ENCODE peak calls at places on chromosome 6, in four cellular contexts. E is HL-60, Z is HCT116, H is GM12892. N is an unnamed sample.

GRCh38 chr6:63543001-63543400 is 29.3 kb upstream of the LOC128125822 start:
- DNase-seq in E (no peak), H (no peak), Z (no peak), N (no peak)

GRCh38 chr6:37155394-37156312 is 14.3 kb upstream of the PIM1 start:
- DNase-seq in H (peak), Z (no peak), E (no peak), N (no peak)

GRCh38 chr6:158506577-158506976 is 53.3 kb upstream of the TMEM181 start:
- DNase-seq in E (no peak), H (no peak), Z (no peak), N (no peak)

GRCh38 chr6:90156861-90157260 is 139.8 kb downstream of the BACH2 start:
- DNase-seq in H (no peak), E (no peak), Z (no peak), N (no peak)

GRCh38 chr6:23600118-23600517 is 525.9 kb upstream of the NRSN1 start:
- DNase-seq in E (no peak), Z (no peak), H (no peak), N (no peak)

GRCh38 chr6:104591573-104592334 is 268.0 kb downstream of the HACE1 start:
- DNase-seq in Z (no peak), E (no peak), H (no peak), N (no peak)

GRCh38 chr6:113558966-113559365 is 298.2 kb upstream of the MARCKS start:
- DNase-seq in E (no peak), H (no peak), Z (no peak), N (no peak)

GRCh38 chr6:167893416-167893815 is 66.7 kb downstream of the AFDN start:
- DNase-seq in E (no peak), H (no peak), Z (peak), N (no peak)

GRCh38 chr6:135231469-135231844 is 50.3 kb downstream of the MYB start:
- DNase-seq in H (no peak), Z (no peak), E (no peak), N (no peak)

GRCh38 chr6:34661379-34661778 is 35.2 kb downstream of the ILRUN start:
- DNase-seq in Z (no peak), E (no peak), H (no peak), N (no peak)

GRCh38 chr6:36968266-36968977 is 13.9 kb downstream of the PI16 start:
- DNase-seq in Z (no peak), E (no peak), H (no peak), N (no peak)

GRCh38 chr6:41715779-41716515 is 19.5 kb downstream of the TFEB start:
- DNase-seq in H (no peak), Z (no peak), E (no peak), N (no peak)

GRCh38 chr6:157108923-157109322 is 214.4 kb downstream of the TMEM242 start:
- DNase-seq in Z (no peak), H (no peak), E (no peak), N (no peak)

GRCh38 chr6:158142789-158143188 is 25.3 kb downstream of the SERAC1 start:
- DNase-seq in Z (no peak), E (no peak), H (no peak), N (no peak)

GRCh38 chr6:41599836-41600445 is 38.3 kb upstream of the MDFI start:
- DNase-seq in H (no peak), E (no peak), Z (no peak), N (no peak)

GRCh38 chr6:166540631-166541331 is 45.7 kb downstream of the RAMACL start:
- DNase-seq in H (peak), E (no peak), Z (no peak), N (no peak)

GRCh38 chr6:55841341-55841740 is 34.0 kb downstream of the BMP5 start:
- DNase-seq in H (no peak), E (no peak), Z (no peak), N (no peak)

GRCh38 chr6:84892666-84893065 is 128.3 kb upstream of the TBX18 start:
- DNase-seq in H (no peak), Z (no peak), E (no peak), N (no peak)

GRCh38 chr6:65004283-65004682 is 702.7 kb downstream of the EYS start:
- DNase-seq in Z (no peak), H (no peak), E (no peak), N (no peak)

GRCh38 chr6:79646006-79646405 is 14.9 kb downstream of the SH3BGRL2 start:
- DNase-seq in H (no peak), Z (no peak), E (no peak), N (no peak)

GRCh38 chr6:2412731-2413130 is 167.3 kb upstream of the GMDS start:
- DNase-seq in Z (no peak), E (no peak), H (no peak), N (no peak)

GRCh38 chr6:114000066-114000465 is 29.1 kb upstream of the HDAC2 start:
- DNase-seq in Z (no peak), H (no peak), E (no peak), N (no peak)

GRCh38 chr6:9178066-9178465 is 742.7 kb upstream of the SLC35B3 start:
- DNase-seq in H (no peak), E (no peak), Z (no peak), N (no peak)

GRCh38 chr6:37665309-37665708 is 32.4 kb downstream of the MDGA1 start:
- DNase-seq in Z (no peak), E (no peak), H (no peak), N (no peak)

GRCh38 chr6:123042412-123042811 is 46.4 kb downstream of the CLVS2 start:
- DNase-seq in E (no peak), H (no peak), Z (no peak), N (no peak)

GRCh38 chr6:142868917-142869316 is 76.1 kb downstream of the HIVEP2 start:
- DNase-seq in H (no peak), E (no peak), Z (no peak), N (no peak)

GRCh38 chr6:138421089-138421488 is 17.1 kb downstream of the HEBP2 start:
- DNase-seq in E (no peak), Z (no peak), H (no peak), N (no peak)

GRCh38 chr6:71045296-71045695 is 88.4 kb upstream of the B3GAT2 start:
- DNase-seq in Z (no peak), H (no peak), E (no peak), N (no peak)

GRCh38 chr6:1712451-1712850 is 102.7 kb downstream of the FOXC1 start:
- DNase-seq in H (no peak), E (no peak), Z (no peak), N (no peak)

GRCh38 chr6:41371992-41372525 is 36.7 kb downstream of the NCR2 start:
- DNase-seq in H (no peak), E (no peak), Z (no peak), N (peak)

GRCh38 chr6:131954099-131954774 is 3.1 kb upstream of the CCN2 start:
- DNase-seq in E (no peak), H (no peak), Z (no peak), N (no peak)

GRCh38 chr6:131955192-131955591 is 4.0 kb upstream of the CCN2 start:
- DNase-seq in H (no peak), E (no peak), Z (no peak), N (no peak)

GRCh38 chr6:131952886-131953509 is 1.8 kb upstream of the CCN2 start:
- DNase-seq in E (no peak), H (no peak), Z (no peak), N (no peak)

GRCh38 chr6:131955876-131956275 is 4.7 kb upstream of the CCN2 start:
- DNase-seq in H (no peak), E (no peak), Z (no peak), N (no peak)

DNA sequence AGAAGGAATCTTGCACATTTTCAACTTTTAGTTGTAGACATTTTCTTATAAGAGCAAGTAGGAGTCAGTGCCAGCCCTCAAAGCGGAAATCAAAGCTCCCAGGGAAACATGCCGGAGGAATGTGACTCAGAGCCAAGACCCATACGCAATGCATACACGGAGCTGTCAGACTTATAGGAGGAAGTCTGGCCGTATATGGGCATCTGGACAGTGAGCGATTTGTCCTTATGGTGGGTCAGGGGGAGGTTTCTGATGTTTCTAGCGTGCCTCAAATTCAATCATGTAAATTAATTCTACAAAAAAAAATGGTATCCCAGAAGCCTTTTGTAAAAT is 3.6 kb upstream of the CCN2 start:
- DNase-seq in E (no peak), H (no peak), Z (no peak), N (no peak)
- TF ChIP-seq POLR2AphosphoS5 in E (no peak), H (no peak), Z (no peak), N (no peak)

GRCh38 chr6:44110005-44110681 is 17.1 kb downstream of the MRPL14 start:
- DNase-seq in H (no peak), E (no peak), Z (no peak), N (no peak)

GRCh38 chr6:44109212-44109611 is 18.0 kb downstream of the MRPL14 start:
- DNase-seq in Z (no peak), H (no peak), E (no peak), N (no peak)

GRCh38 chr6:44113396-44113795 is 13.9 kb downstream of the MRPL14 start:
- DNase-seq in Z (no peak), E (no peak), H (no peak), N (no peak)

GRCh38 chr6:44111434-44112417 is 15.5 kb downstream of the MRPL14 start:
- DNase-seq in Z (no peak), H (no peak), E (no peak), N (no peak)

GRCh38 chr6:44110966-44111365 is 16.3 kb downstream of the MRPL14 start:
- DNase-seq in H (no peak), E (no peak), Z (no peak), N (no peak)
- TF ChIP-seq POLR2AphosphoS5 in H (no peak), E (no peak), Z (no peak), N (no peak)

GRCh38 chr6:17650910-17651309 is 50.8 kb downstream of the FAM8A1 start:
- DNase-seq in Z (no peak), H (no peak), E (no peak), N (no peak)

GRCh38 chr6:17653198-17653881 is 53.2 kb downstream of the FAM8A1 start:
- DNase-seq in H (no peak), E (no peak), Z (no peak), N (no peak)

DNA sequence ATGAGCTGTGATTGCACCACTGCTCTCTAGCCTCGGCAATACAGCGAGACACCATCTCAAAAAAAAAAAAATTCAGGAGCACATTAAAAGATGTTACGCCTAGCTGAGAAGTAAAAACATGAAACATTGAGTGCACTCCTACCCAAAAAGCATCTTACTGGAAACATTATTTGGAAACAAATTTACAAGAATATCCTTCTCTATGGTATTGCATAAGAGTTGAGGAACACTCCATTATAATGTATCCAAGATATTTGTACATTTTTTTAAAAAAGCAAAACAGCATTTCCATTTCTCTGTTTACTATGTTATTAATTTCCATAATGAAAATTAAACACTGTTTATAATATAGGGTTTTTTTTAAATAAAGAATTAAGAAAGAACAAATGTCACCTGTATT is 48.6 kb downstream of the FAM8A1 start:
- DNase-seq in E (no peak), H (no peak), Z (no peak), N (no peak)
- TF ChIP-seq POLR2AphosphoS5 in E (no peak), H (no peak), Z (no peak), N (no peak)

GRCh38 chr6:133951881-133952814 is 876 bp upstream of the TBPL1 start:
- DNase-seq in E (peak), Z (peak), H (peak), N (peak)
- TF ChIP-seq POLR2AphosphoS5 in E (no peak), Z (no peak), H (peak), N (peak)

DNA sequence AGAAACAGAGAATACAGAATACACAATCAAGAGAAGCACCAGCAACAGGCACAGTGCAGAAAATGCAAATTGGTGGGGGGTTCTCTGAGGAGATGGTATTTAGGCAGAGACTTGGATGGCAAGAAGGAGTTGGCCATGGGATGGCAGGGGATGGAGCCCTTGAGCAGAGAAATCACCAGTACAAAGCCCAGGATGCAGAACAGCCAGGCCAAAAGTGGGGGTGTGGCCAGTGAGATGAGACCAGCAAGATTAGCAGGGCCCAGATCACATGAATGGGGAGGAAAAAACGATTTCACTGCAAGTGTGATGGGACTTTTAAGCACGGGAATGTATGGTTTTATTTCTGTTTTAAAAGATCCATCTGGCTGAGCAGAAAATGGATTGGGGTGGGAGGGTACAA is 63.4 kb downstream of the TRAM2 start:
- DNase-seq in E (no peak), H (no peak), Z (no peak), N (no peak)
- TF ChIP-seq POLR2AphosphoS5 in E (no peak), H (no peak), Z (no peak), N (no peak)

GRCh38 chr6:69704916-69705315 is 91.9 kb downstream of the LMBRD1 start:
- DNase-seq in E (no peak), Z (no peak), H (no peak), N (no peak)
- TF ChIP-seq POLR2AphosphoS5 in E (no peak), Z (no peak), H (no peak), N (no peak)

GRCh38 chr6:13233106-13233505 is 95.2 kb downstream of the TBC1D7 start:
- DNase-seq in H (no peak), E (no peak), Z (no peak), N (no peak)

GRCh38 chr6:13235339-13235738 is 93.0 kb downstream of the TBC1D7 start:
- DNase-seq in E (no peak), Z (no peak), H (no peak), N (no peak)

GRCh38 chr6:13237318-13237717 is 91.0 kb downstream of the TBC1D7 start:
- DNase-seq in Z (no peak), E (no peak), H (no peak), N (no peak)

GRCh38 chr6:13238017-13238416 is 90.3 kb downstream of the TBC1D7 start:
- DNase-seq in H (no peak), Z (no peak), E (no peak), N (no peak)

GRCh38 chr6:13234130-13234529 is 94.2 kb downstream of the TBC1D7 start:
- DNase-seq in E (no peak), H (no peak), Z (no peak), N (no peak)
- TF ChIP-seq POLR2AphosphoS5 in E (no peak), H (no peak), Z (no peak), N (no peak)

DNA sequence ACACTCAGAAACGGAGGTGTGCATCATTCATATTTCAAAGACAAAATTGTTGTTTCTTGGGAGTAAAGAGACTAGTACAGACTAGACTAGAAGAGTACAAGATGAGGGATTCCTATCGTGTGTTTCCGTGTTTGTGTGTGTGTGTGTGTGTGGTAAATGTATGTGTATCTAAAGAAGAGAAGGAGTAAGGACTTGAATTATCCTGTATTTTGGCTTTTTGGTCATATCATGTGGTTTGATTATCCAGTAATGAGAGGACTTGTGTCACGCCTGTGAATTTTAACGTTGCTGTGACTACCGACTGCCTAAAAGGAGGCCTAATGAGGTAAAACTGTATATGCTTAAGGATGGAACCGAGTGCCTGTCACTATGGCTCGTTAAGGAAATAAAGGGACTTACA is 44.4 kb upstream of the MAP7 start:
- DNase-seq in H (no peak), E (no peak), Z (no peak), N (no peak)
- TF ChIP-seq POLR2AphosphoS5 in H (no peak), E (no peak), Z (no peak), N (no peak)

GRCh38 chr6:100740439-100740838 is 140.7 kb downstream of the ASCC3 start:
- DNase-seq in E (no peak), H (no peak), Z (no peak), N (no peak)
- TF ChIP-seq POLR2AphosphoS5 in E (no peak), H (no peak), Z (no peak), N (no peak)

N was measured in upper lobe of left lung.